ENCODE peak calls at places on chromosomes 1 and 21, in six cellular contexts. One of them, this sample, is unnamed.

GRCh38 chr1:28675921-28676257 is 7.3 kb downstream of the GMEB1 start:
- DNase-seq in H1: no peak
- DNase-seq in GM12892: no peak
- DNase-seq in HepG2: no peak
- DNase-seq in GM12878: no peak
- DNase-seq in K562: peak; percentile 5
- DNase-seq in this sample: no peak

GRCh38 chr1:102858695-102859094 is 249.6 kb downstream of the COL11A1 start:
- DNase-seq in H1: no peak
- DNase-seq in GM12892: no peak
- DNase-seq in GM12878: no peak
- DNase-seq in K562: no peak
- DNase-seq in HepG2: no peak
- DNase-seq in this sample: no peak

GRCh38 chr1:41419584-41420295 is 58.5 kb downstream of the FOXO6 start:
- DNase-seq in K562: no peak
- DNase-seq in GM12892: no peak
- DNase-seq in HepG2: no peak
- DNase-seq in H1: no peak
- DNase-seq in GM12878: no peak
- DNase-seq in this sample: no peak

GRCh38 chr1:18955442-18956188 is 861 bp downstream of the IFFO2 start:
- DNase-seq in HepG2: no peak
- DNase-seq in K562: peak; percentile 47
- DNase-seq in GM12878: no peak
- DNase-seq in GM12892: no peak
- DNase-seq in H1: no peak
- DNase-seq in this sample: peak; percentile 48

GRCh38 chr1:62962794-62963776 is 179.2 kb downstream of the ATG4C start:
- DNase-seq in K562: peak; percentile 59
- DNase-seq in HepG2: peak; percentile 30
- DNase-seq in GM12878: no peak
- DNase-seq in GM12892: peak; percentile 37
- DNase-seq in H1: peak; percentile 81
- DNase-seq in this sample: peak; percentile 51

GRCh38 chr1:201946224-201946908 is at the start of gene LMOD1:
- DNase-seq in K562: peak; percentile 89
- DNase-seq in GM12878: no peak
- DNase-seq in HepG2: peak; percentile 52
- DNase-seq in H1: peak; percentile 74
- DNase-seq in GM12892: no peak
- DNase-seq in this sample: no peak

GRCh38 chr1:192506741-192507155 is 68.8 kb upstream of the RGS1 start:
- DNase-seq in GM12892: peak; percentile 19
- DNase-seq in GM12878: peak; percentile 66
- DNase-seq in HepG2: peak; percentile 33
- DNase-seq in K562: peak; percentile 9
- DNase-seq in H1: no peak
- DNase-seq in this sample: peak; percentile 18

GRCh38 chr21:25573409-25574206 is 33.7 kb downstream of the MRPL39 start:
- DNase-seq in GM12878: peak; percentile 81
- DNase-seq in H1: no peak
- DNase-seq in HepG2: peak; percentile 6
- DNase-seq in GM12892: no peak
- DNase-seq in K562: peak; percentile 38
- DNase-seq in this sample: no peak

GRCh38 chr21:38440746-38441145 is 57.5 kb downstream of the ERG start:
- DNase-seq in HepG2: peak; percentile 18
- DNase-seq in GM12878: no peak
- DNase-seq in K562: peak; percentile 44
- DNase-seq in GM12892: no peak
- DNase-seq in H1: no peak
- DNase-seq in this sample: no peak

GRCh38 chr1:50968884-50969610 is 998 bp upstream of the CDKN2C start:
- DNase-seq in H1: no peak
- DNase-seq in HepG2: no peak
- DNase-seq in GM12878: no peak
- DNase-seq in GM12892: peak; percentile 41
- DNase-seq in K562: peak; percentile 71
- DNase-seq in this sample: peak; percentile 24

GRCh38 chr21:45644041-45644906 is 749 bp downstream of the PCBP3 start:
- DNase-seq in K562: no peak
- DNase-seq in GM12878: no peak
- DNase-seq in H1: no peak
- DNase-seq in GM12892: no peak
- DNase-seq in HepG2: no peak
- DNase-seq in this sample: no peak

GRCh38 chr1:26530898-26531598 is 1.5 kb downstream of the RPS6KA1 start:
- DNase-seq in GM12878: no peak
- DNase-seq in GM12892: no peak
- DNase-seq in K562: peak; percentile 80
- DNase-seq in H1: peak; percentile 82
- DNase-seq in HepG2: peak; percentile 87
- DNase-seq in this sample: no peak

GRCh38 chr1:21302747-21303715 is 12.8 kb upstream of the ECE1 start:
- DNase-seq in K562: no peak
- DNase-seq in GM12892: no peak
- DNase-seq in GM12878: no peak
- DNase-seq in H1: no peak
- DNase-seq in HepG2: no peak
- DNase-seq in this sample: no peak

GRCh38 chr1:205248793-205249601 is 21.3 kb downstream of the TMCC2 start:
- DNase-seq in H1: no peak
- DNase-seq in GM12878: no peak
- DNase-seq in K562: peak; percentile 68
- DNase-seq in GM12892: no peak
- DNase-seq in HepG2: no peak
- DNase-seq in this sample: no peak

GRCh38 chr1:184970691-184971161 is 3.6 kb downstream of the NIBAN1 start:
- DNase-seq in GM12878: no peak
- DNase-seq in GM12892: no peak
- DNase-seq in HepG2: no peak
- DNase-seq in K562: no peak
- DNase-seq in H1: no peak
- DNase-seq in this sample: no peak

GRCh38 chr1:243269461-243269801 is 13.6 kb downstream of the SDCCAG8 start:
- DNase-seq in GM12892: no peak
- DNase-seq in GM12878: no peak
- DNase-seq in H1: no peak
- DNase-seq in HepG2: no peak
- DNase-seq in K562: peak; percentile 29
- DNase-seq in this sample: no peak

GRCh38 chr1:227542153-227543120 is 20.9 kb upstream of the ZNF678 start:
- DNase-seq in HepG2: peak; percentile 53
- DNase-seq in H1: peak; percentile 56
- DNase-seq in GM12892: peak; percentile 83
- DNase-seq in K562: peak; percentile 36
- DNase-seq in GM12878: peak; percentile 26
- DNase-seq in this sample: peak; percentile 78

GRCh38 chr1:23977854-23978191 is 2.3 kb downstream of the SRSF10 start:
- DNase-seq in K562: peak; percentile 8
- DNase-seq in H1: no peak
- DNase-seq in GM12878: no peak
- DNase-seq in HepG2: no peak
- DNase-seq in GM12892: no peak
- DNase-seq in this sample: no peak

GRCh38 chr21:21818898-21819297 is 820.7 kb downstream of the NCAM2 start:
- DNase-seq in HepG2: no peak
- DNase-seq in GM12892: no peak
- DNase-seq in H1: no peak
- DNase-seq in K562: no peak
- DNase-seq in GM12878: no peak
- DNase-seq in this sample: no peak

GRCh38 chr1:27143408-27143807 is 11.5 kb downstream of the SLC9A1 start:
- DNase-seq in HepG2: no peak
- DNase-seq in H1: no peak
- DNase-seq in GM12878: no peak
- DNase-seq in GM12892: no peak
- DNase-seq in K562: no peak
- DNase-seq in this sample: no peak

GRCh38 chr1:100034465-100034864 is 64.7 kb downstream of the SLC35A3 start:
- DNase-seq in HepG2: peak; percentile 41
- DNase-seq in GM12892: no peak
- DNase-seq in GM12878: no peak
- DNase-seq in H1: no peak
- DNase-seq in K562: peak; percentile 60
- DNase-seq in this sample: no peak

GRCh38 chr1:14435368-14436023 is 163.0 kb upstream of the KAZN start:
- DNase-seq in GM12892: no peak
- DNase-seq in H1: no peak
- DNase-seq in HepG2: no peak
- DNase-seq in K562: peak; percentile 87
- DNase-seq in GM12878: no peak
- DNase-seq in this sample: no peak

GRCh38 chr1:7296968-7297367 is 474.1 kb upstream of the VAMP3 start:
- DNase-seq in H1: no peak
- DNase-seq in GM12892: no peak
- DNase-seq in GM12878: no peak
- DNase-seq in HepG2: no peak
- DNase-seq in K562: no peak
- DNase-seq in this sample: no peak

GRCh38 chr1:11281518-11282331 is 8.7 kb downstream of the UBIAD1 start:
- DNase-seq in GM12892: no peak
- DNase-seq in H1: no peak
- DNase-seq in HepG2: no peak
- DNase-seq in K562: no peak
- DNase-seq in GM12878: no peak
- DNase-seq in this sample: no peak

GRCh38 chr1:150971583-150972416 is 2.8 kb downstream of the CERS2 start:
- DNase-seq in GM12878: no peak
- DNase-seq in K562: peak; percentile 57
- DNase-seq in HepG2: peak; percentile 87
- DNase-seq in H1: no peak
- DNase-seq in GM12892: no peak
- DNase-seq in this sample: no peak

GRCh38 chr1:162977944-162978568 is 91.1 kb upstream of the RGS4 start:
- DNase-seq in HepG2: no peak
- DNase-seq in GM12878: no peak
- DNase-seq in K562: no peak
- DNase-seq in GM12892: no peak
- DNase-seq in H1: no peak
- DNase-seq in this sample: no peak

GRCh38 chr1:180912801-180913616 is at the start of gene KIAA1614:
- DNase-seq in HepG2: no peak
- DNase-seq in GM12878: no peak
- DNase-seq in K562: no peak
- DNase-seq in H1: no peak
- DNase-seq in GM12892: no peak
- DNase-seq in this sample: no peak

GRCh38 chr1:203612932-203613682 is 13.5 kb upstream of the ATP2B4 start:
- DNase-seq in H1: no peak
- DNase-seq in K562: peak; percentile 25
- DNase-seq in GM12878: no peak
- DNase-seq in GM12892: no peak
- DNase-seq in HepG2: no peak
- DNase-seq in this sample: no peak
- TF ChIP-seq TAF1 in H1: no peak
- TF ChIP-seq TAF1 in K562: no peak
- TF ChIP-seq TAF1 in GM12878: no peak
- TF ChIP-seq TAF1 in GM12892: no peak
- TF ChIP-seq TAF1 in HepG2: no peak
- TF ChIP-seq TAF1 in this sample: no peak

GRCh38 chr1:171781167-171781875 is at the start of gene METTL13:
- DNase-seq in GM12878: peak; percentile 96
- DNase-seq in H1: peak; percentile 98
- DNase-seq in K562: peak; percentile 99
- DNase-seq in HepG2: peak; percentile 97
- DNase-seq in GM12892: peak; percentile 90
- DNase-seq in this sample: peak; percentile 88
- TF ChIP-seq POLR2A in GM12878: peak; percentile 96
- TF ChIP-seq POLR2A in H1: peak; percentile 88
- TF ChIP-seq POLR2A in K562: peak; percentile 95
- TF ChIP-seq POLR2A in HepG2: peak; percentile 73
- TF ChIP-seq POLR2A in GM12892: peak; percentile 87
- TF ChIP-seq POLR2A in this sample: peak; percentile 88

DNA sequence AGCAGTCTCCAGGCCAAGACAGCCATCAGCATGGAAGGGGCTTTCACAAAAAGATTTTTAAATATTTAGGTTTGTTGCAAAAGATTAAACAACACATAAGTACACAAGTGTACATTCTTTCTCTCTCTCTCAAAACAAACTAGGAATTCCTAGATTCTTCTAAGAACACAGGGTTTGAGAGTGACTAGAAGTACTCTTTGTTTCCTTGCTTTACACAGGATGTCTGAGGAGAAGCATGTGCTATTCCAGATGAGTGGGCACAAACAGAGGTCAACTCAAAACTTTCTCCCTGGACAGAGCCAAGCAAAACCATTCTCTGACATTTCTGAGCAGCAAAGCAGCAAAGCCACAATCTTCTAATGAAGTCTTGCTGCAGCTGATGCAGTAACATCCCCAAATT is 210.6 kb upstream of the HOOK1 start:
- DNase-seq in HepG2: no peak
- DNase-seq in GM12878: no peak
- DNase-seq in H1: no peak
- DNase-seq in GM12892: no peak
- DNase-seq in K562: no peak
- DNase-seq in this sample: no peak
- TF ChIP-seq POLR2AphosphoS5 in HepG2: no peak
- TF ChIP-seq POLR2AphosphoS5 in GM12878: no peak
- TF ChIP-seq POLR2AphosphoS5 in H1: no peak
- TF ChIP-seq POLR2AphosphoS5 in GM12892: no peak
- TF ChIP-seq POLR2AphosphoS5 in K562: no peak
- TF ChIP-seq POLR2AphosphoS5 in this sample: no peak

GRCh38 chr21:31156662-31157061 is 118.4 kb upstream of the KRTAP19-8 start:
- DNase-seq in H1: no peak
- DNase-seq in GM12892: no peak
- DNase-seq in GM12878: no peak
- DNase-seq in HepG2: no peak
- DNase-seq in K562: no peak
- DNase-seq in this sample: no peak

GRCh38 chr21:31151682-31152081 is 113.4 kb upstream of the KRTAP19-8 start:
- DNase-seq in GM12892: no peak
- DNase-seq in K562: no peak
- DNase-seq in H1: no peak
- DNase-seq in GM12878: no peak
- DNase-seq in HepG2: no peak
- DNase-seq in this sample: no peak

GRCh38 chr21:31145271-31145801 is 107.1 kb upstream of the KRTAP19-8 start:
- DNase-seq in K562: no peak
- DNase-seq in GM12878: no peak
- DNase-seq in GM12892: no peak
- DNase-seq in H1: no peak
- DNase-seq in HepG2: no peak
- DNase-seq in this sample: no peak

GRCh38 chr21:31156169-31156568 is 117.9 kb upstream of the KRTAP19-8 start:
- DNase-seq in GM12892: no peak
- DNase-seq in H1: no peak
- DNase-seq in HepG2: no peak
- DNase-seq in GM12878: no peak
- DNase-seq in K562: no peak
- DNase-seq in this sample: no peak

DNA sequence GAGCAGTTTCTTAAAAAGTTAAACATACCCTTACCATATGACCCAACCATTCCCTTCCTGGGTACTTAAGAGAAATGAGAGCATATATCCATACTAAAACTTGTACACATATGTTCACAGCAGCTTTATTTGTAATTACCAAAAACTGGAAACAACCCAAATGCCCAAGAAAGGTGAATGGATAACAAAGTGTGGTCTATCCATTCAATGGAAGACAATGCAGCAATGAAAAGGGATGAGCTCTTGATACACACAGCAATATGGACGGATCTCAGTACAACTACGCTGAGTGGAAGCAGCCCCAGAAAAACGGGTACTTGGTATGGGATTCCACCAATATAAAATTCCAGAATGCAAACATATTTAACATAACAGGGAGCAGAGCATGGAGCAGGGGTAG is 112.9 kb upstream of the KRTAP19-8 start:
- DNase-seq in HepG2: no peak
- DNase-seq in H1: no peak
- DNase-seq in K562: no peak
- DNase-seq in GM12878: no peak
- DNase-seq in GM12892: no peak
- DNase-seq in this sample: no peak
- TF ChIP-seq TAF1 in HepG2: no peak
- TF ChIP-seq TAF1 in H1: no peak
- TF ChIP-seq TAF1 in K562: no peak
- TF ChIP-seq TAF1 in GM12878: no peak
- TF ChIP-seq TAF1 in GM12892: no peak
- TF ChIP-seq TAF1 in this sample: no peak